ENCODE peak calls at places on chromosomes 6 and 20, in six cellular contexts. One of them, this sample, is unnamed. For H3K36me3 and H3K4me1, the result is how much of the 10 kb centered on the place peaks cover.

GRCh38 chr6:83867527-83868161 is 8.2 kb downstream of the CYB5R4 start:
- DNase-seq in tibial artery: peak
- DNase-seq in heart left ventricle: no peak
- DNase-seq in H1: no peak
- DNase-seq in SJSA1: peak
- DNase-seq in tibial nerve: peak
- DNase-seq in this sample: peak

GRCh38 chr6:15551798-15552197 is 111.0 kb downstream of the DTNBP1 start:
- DNase-seq in tibial artery: no peak
- DNase-seq in heart left ventricle: peak
- DNase-seq in H1: no peak
- DNase-seq in SJSA1: no peak
- DNase-seq in tibial nerve: no peak
- DNase-seq in this sample: peak

GRCh38 chr20:59055302-59055701 is 12.7 kb upstream of the PRELID3B start:
- DNase-seq in tibial artery: no peak
- DNase-seq in heart left ventricle: no peak
- DNase-seq in H1: no peak
- DNase-seq in SJSA1: no peak
- DNase-seq in tibial nerve: peak
- DNase-seq in this sample: no peak

GRCh38 chr20:32480361-32481199 is 104.6 kb downstream of the NOL4L start:
- DNase-seq in tibial artery: no peak
- DNase-seq in heart left ventricle: no peak
- DNase-seq in H1: no peak
- DNase-seq in SJSA1: no peak
- DNase-seq in tibial nerve: no peak
- DNase-seq in this sample: peak

GRCh38 chr6:89350281-89351037 is 2.1 kb downstream of the UBE2J1 start:
- DNase-seq in tibial artery: no peak
- DNase-seq in heart left ventricle: no peak
- DNase-seq in H1: no peak
- DNase-seq in SJSA1: no peak
- DNase-seq in tibial nerve: no peak
- DNase-seq in this sample: no peak

GRCh38 chr6:21666200-21666671 is 72.7 kb downstream of the SOX4 start:
- DNase-seq in tibial artery: no peak
- DNase-seq in heart left ventricle: peak
- DNase-seq in H1: peak
- DNase-seq in SJSA1: no peak
- DNase-seq in tibial nerve: no peak
- DNase-seq in this sample: peak

GRCh38 chr20:13333793-13334192 is 112.7 kb downstream of the ISM1 start:
- DNase-seq in tibial artery: no peak
- DNase-seq in heart left ventricle: no peak
- DNase-seq in H1: no peak
- DNase-seq in SJSA1: no peak
- DNase-seq in tibial nerve: no peak
- DNase-seq in this sample: no peak

GRCh38 chr6:115796829-115797228 is 263.9 kb downstream of the FRK start:
- DNase-seq in tibial artery: no peak
- DNase-seq in heart left ventricle: no peak
- DNase-seq in H1: no peak
- DNase-seq in SJSA1: no peak
- DNase-seq in tibial nerve: no peak
- DNase-seq in this sample: no peak

GRCh38 chr6:143064996-143065683 is 4.5 kb downstream of the AIG1 start:
- DNase-seq in tibial artery: no peak
- DNase-seq in heart left ventricle: no peak
- DNase-seq in H1: no peak
- DNase-seq in SJSA1: no peak
- DNase-seq in tibial nerve: no peak
- DNase-seq in this sample: no peak

GRCh38 chr20:237479-237878 is 10.4 kb downstream of the DEFB129 start:
- DNase-seq in tibial artery: no peak
- DNase-seq in heart left ventricle: no peak
- DNase-seq in H1: no peak
- DNase-seq in SJSA1: no peak
- DNase-seq in tibial nerve: no peak
- DNase-seq in this sample: no peak

GRCh38 chr6:43200541-43200940 is 18.5 kb downstream of the CUL9 start:
- DNase-seq in tibial artery: peak
- DNase-seq in heart left ventricle: no peak
- DNase-seq in H1: no peak
- DNase-seq in SJSA1: no peak
- DNase-seq in tibial nerve: no peak
- DNase-seq in this sample: no peak

GRCh38 chr6:136791296-136792065 is 796 bp downstream of the MAP3K5 start:
- DNase-seq in tibial artery: peak
- DNase-seq in heart left ventricle: peak
- DNase-seq in H1: no peak
- DNase-seq in SJSA1: peak
- DNase-seq in tibial nerve: peak
- DNase-seq in this sample: peak

GRCh38 chr6:153131037-153131981 is at the start of gene RGS17:
- DNase-seq in tibial artery: peak
- DNase-seq in heart left ventricle: peak
- DNase-seq in H1: peak
- DNase-seq in SJSA1: peak
- DNase-seq in tibial nerve: peak
- DNase-seq in this sample: peak

GRCh38 chr6:21102624-21103023 is 490.9 kb upstream of the SOX4 start:
- DNase-seq in tibial artery: no peak
- DNase-seq in heart left ventricle: no peak
- DNase-seq in H1: no peak
- DNase-seq in SJSA1: no peak
- DNase-seq in tibial nerve: no peak
- DNase-seq in this sample: no peak

GRCh38 chr20:35699914-35700624 is 864 bp downstream of the ROMO1 start:
- DNase-seq in tibial artery: no peak
- DNase-seq in heart left ventricle: no peak
- DNase-seq in H1: no peak
- DNase-seq in SJSA1: no peak
- DNase-seq in tibial nerve: no peak
- DNase-seq in this sample: no peak

GRCh38 chr20:32672982-32673727 is 586 bp downstream of the C20orf203 start:
- DNase-seq in tibial artery: no peak
- DNase-seq in heart left ventricle: no peak
- DNase-seq in H1: no peak
- DNase-seq in SJSA1: no peak
- DNase-seq in tibial nerve: no peak
- DNase-seq in this sample: no peak

GRCh38 chr20:39661833-39662232 is 699.7 kb downstream of the DHX35 start:
- DNase-seq in tibial artery: no peak
- DNase-seq in heart left ventricle: no peak
- DNase-seq in H1: no peak
- DNase-seq in SJSA1: no peak
- DNase-seq in tibial nerve: no peak
- DNase-seq in this sample: no peak

GRCh38 chr6:155509743-155510475 is 54.3 kb upstream of the NOX3 start:
- DNase-seq in tibial artery: no peak
- DNase-seq in heart left ventricle: no peak
- DNase-seq in H1: no peak
- DNase-seq in SJSA1: no peak
- DNase-seq in tibial nerve: no peak
- DNase-seq in this sample: no peak

GRCh38 chr20:37095108-37095608 is 639 bp downstream of the RBL1 start:
- DNase-seq in tibial artery: no peak
- DNase-seq in heart left ventricle: no peak
- DNase-seq in H1: no peak
- DNase-seq in SJSA1: no peak
- DNase-seq in tibial nerve: no peak
- DNase-seq in this sample: no peak

GRCh38 chr6:37049735-37049989 is 44.2 kb downstream of the FGD2 start:
- DNase-seq in tibial artery: no peak
- DNase-seq in heart left ventricle: no peak
- DNase-seq in H1: no peak
- DNase-seq in SJSA1: no peak
- DNase-seq in tibial nerve: no peak
- DNase-seq in this sample: no peak

GRCh38 chr6:37051138-37052026 is 45.9 kb downstream of the FGD2 start:
- DNase-seq in tibial artery: peak
- DNase-seq in heart left ventricle: peak
- DNase-seq in H1: peak
- DNase-seq in SJSA1: peak
- DNase-seq in tibial nerve: peak
- DNase-seq in this sample: peak

GRCh38 chr6:37052027-37052628 is 46.7 kb downstream of the FGD2 start:
- DNase-seq in tibial artery: no peak
- DNase-seq in heart left ventricle: no peak
- DNase-seq in H1: peak
- DNase-seq in SJSA1: no peak
- DNase-seq in tibial nerve: no peak
- DNase-seq in this sample: no peak

GRCh38 chr6:37049990-37050853 is 44.8 kb downstream of the FGD2 start:
- DNase-seq in tibial artery: peak
- DNase-seq in heart left ventricle: peak
- DNase-seq in H1: no peak
- DNase-seq in SJSA1: no peak
- DNase-seq in tibial nerve: no peak
- DNase-seq in this sample: peak

GRCh38 chr6:37050854-37051137 is 45.3 kb downstream of the FGD2 start:
- DNase-seq in tibial artery: no peak
- DNase-seq in heart left ventricle: no peak
- DNase-seq in H1: no peak
- DNase-seq in SJSA1: no peak
- DNase-seq in tibial nerve: no peak
- DNase-seq in this sample: no peak
- H3K4me3 ChIP-seq in tibial artery: no peak
- H3K4me3 ChIP-seq in heart left ventricle: no peak
- H3K4me3 ChIP-seq in H1: no peak
- H3K4me3 ChIP-seq in SJSA1: no peak
- H3K4me3 ChIP-seq in tibial nerve: no peak
- H3K4me3 ChIP-seq in this sample: no peak

DNA sequence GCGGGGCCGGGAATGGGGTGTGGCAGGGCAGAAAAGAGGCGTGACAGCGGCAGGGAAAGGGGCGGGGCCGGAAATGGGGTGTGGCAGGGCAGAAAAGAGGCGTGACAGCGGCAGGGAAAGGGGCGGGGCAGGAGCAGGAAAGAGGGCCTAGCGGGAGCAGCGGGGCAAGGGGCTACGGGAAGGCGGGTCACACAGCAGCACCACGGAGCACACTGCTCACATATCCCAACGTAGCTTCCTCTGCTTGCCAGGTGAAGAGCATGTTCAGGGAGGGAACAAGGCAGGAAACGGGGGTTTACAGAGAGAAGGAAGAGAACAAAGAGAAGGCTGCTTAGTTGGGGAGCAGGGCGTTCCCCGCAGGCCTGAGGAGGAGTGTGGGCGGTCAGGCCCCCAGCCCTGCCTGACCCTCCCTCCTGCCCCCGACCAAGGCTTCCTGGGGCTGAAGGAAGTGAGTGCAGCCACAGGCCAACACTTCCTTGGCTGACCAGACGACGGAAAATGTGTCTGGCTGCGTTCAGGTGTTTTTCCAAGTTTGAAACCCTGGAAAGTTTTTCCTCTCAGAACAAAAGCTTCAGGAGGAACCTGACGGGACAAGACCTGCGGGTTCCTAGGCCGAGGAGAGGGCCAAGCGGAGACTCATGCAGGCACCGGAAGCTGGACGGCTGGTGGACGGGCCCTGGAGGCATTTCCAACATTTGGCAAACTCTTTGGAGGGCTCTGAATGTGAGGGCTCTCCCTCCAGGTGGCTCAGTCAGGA is 13.8 kb downstream of the UCKL1 start:
- DNase-seq in tibial artery: peak
- DNase-seq in heart left ventricle: peak
- DNase-seq in H1: peak
- DNase-seq in SJSA1: no peak
- DNase-seq in tibial nerve: no peak
- DNase-seq in this sample: peak
- H3K36me3 ChIP-seq in tibial artery: half or more
- H3K36me3 ChIP-seq in heart left ventricle: half or more
- H3K36me3 ChIP-seq in H1: under half
- H3K36me3 ChIP-seq in SJSA1: half or more
- H3K36me3 ChIP-seq in tibial nerve: under half
- H3K36me3 ChIP-seq in this sample: under half

DNA sequence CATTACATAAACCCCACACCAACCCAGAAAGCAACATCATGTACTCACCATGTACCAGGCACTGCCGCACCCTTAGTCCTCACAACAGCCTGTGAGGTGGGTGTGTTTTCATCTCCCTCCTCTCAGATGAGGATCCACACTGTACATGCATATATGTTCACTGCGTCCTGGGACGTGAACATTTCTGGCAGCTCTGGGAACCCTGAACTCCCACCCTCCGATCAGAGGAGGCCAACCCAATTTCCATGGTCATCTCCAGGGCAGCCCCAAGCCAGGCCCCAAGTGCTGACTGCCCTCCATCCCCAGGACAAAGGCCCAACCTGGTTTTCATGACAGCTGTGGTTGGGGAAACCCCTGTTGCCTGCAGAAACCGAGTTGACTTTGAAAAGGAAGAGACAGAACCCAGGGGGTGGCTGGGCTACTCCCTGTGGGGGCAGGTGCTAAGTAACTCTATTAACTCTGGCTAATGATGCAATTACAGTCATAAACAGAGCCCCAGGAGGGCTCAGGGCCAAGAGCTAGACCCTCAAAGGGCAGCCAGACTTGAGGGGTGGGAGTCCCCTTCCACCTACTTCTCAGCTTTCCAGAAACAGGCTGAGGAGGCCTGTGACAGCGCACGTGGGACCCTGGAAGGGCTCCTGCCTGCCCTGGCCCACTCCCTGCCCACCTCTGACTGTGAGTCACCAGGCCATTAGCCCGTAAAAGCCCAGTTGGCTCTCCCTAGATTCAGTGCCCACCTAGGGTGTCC is 2.6 kb downstream of the TFEB start:
- DNase-seq in tibial artery: no peak
- DNase-seq in heart left ventricle: no peak
- DNase-seq in H1: no peak
- DNase-seq in SJSA1: no peak
- DNase-seq in tibial nerve: no peak
- DNase-seq in this sample: peak
- H3K4me1 ChIP-seq in tibial artery: under half
- H3K4me1 ChIP-seq in heart left ventricle: half or more
- H3K4me1 ChIP-seq in H1: under half
- H3K4me1 ChIP-seq in SJSA1: under half
- H3K4me1 ChIP-seq in tibial nerve: under half
- H3K4me1 ChIP-seq in this sample: under half

GRCh38 chr20:51495921-51496545 is 46.5 kb downstream of the NFATC2 start:
- DNase-seq in tibial artery: no peak
- DNase-seq in heart left ventricle: no peak
- DNase-seq in H1: no peak
- DNase-seq in SJSA1: no peak
- DNase-seq in tibial nerve: no peak
- DNase-seq in this sample: no peak

GRCh38 chr20:51500311-51500710 is 42.2 kb downstream of the NFATC2 start:
- DNase-seq in tibial artery: no peak
- DNase-seq in heart left ventricle: no peak
- DNase-seq in H1: no peak
- DNase-seq in SJSA1: no peak
- DNase-seq in tibial nerve: no peak
- DNase-seq in this sample: no peak

GRCh38 chr20:51498765-51499540 is 43.6 kb downstream of the NFATC2 start:
- DNase-seq in tibial artery: no peak
- DNase-seq in heart left ventricle: no peak
- DNase-seq in H1: no peak
- DNase-seq in SJSA1: no peak
- DNase-seq in tibial nerve: no peak
- DNase-seq in this sample: no peak

GRCh38 chr20:51496964-51497363 is 45.6 kb downstream of the NFATC2 start:
- DNase-seq in tibial artery: no peak
- DNase-seq in heart left ventricle: no peak
- DNase-seq in H1: no peak
- DNase-seq in SJSA1: no peak
- DNase-seq in tibial nerve: no peak
- DNase-seq in this sample: no peak

GRCh38 chr20:51497542-51498467 is 44.7 kb downstream of the NFATC2 start:
- DNase-seq in tibial artery: no peak
- DNase-seq in heart left ventricle: peak
- DNase-seq in H1: no peak
- DNase-seq in SJSA1: no peak
- DNase-seq in tibial nerve: peak
- DNase-seq in this sample: no peak
- H3K4me3 ChIP-seq in tibial artery: no peak
- H3K4me3 ChIP-seq in heart left ventricle: no peak
- H3K4me3 ChIP-seq in H1: no peak
- H3K4me3 ChIP-seq in SJSA1: no peak
- H3K4me3 ChIP-seq in tibial nerve: no peak
- H3K4me3 ChIP-seq in this sample: no peak